ENCODE peak calls at places on chromosomes 11 and 22, in ten cellular contexts. L is stimulated activated CD8-positive, alpha-beta memory T cell treated with anti-CD3 and anti-CD28 coated beads, Interleukin-4, amount 100 ng/mL, for 4 hours; O is SHP77 treated with DMSO at 0.1 percent for 48 hours; K is globus pallidus; H is NCI-H1092; Q is AG04449; G is HCEC 1CT; U is activated CD4-positive, alpha-beta T cell treated with anti-CD3 and anti-CD28 coated beads, Interleukin-2, amount 50 U/mL, for 1 hour; D is nucleus accumbens; N is activated CD8-positive, alpha-beta T cell treated with anti-CD3 and anti-CD28 coated beads for 36 hours. C is an unnamed sample.

GRCh38 chr22:23693979-23694680 is 3.3 kb downstream of the RGL4 start:
- DNase-seq in L (no peak), O (no peak), K (no peak), H (no peak), Q (no peak), G (no peak), U (no peak), D (no peak), N (no peak), C (no peak)

GRCh38 chr11:84249344-84250135 is 963.4 kb upstream of the CCDC90B start:
- DNase-seq in L (no peak), O (no peak), K (no peak), H (no peak), Q (no peak), G (no peak), U (no peak), D (no peak), N (no peak), C (no peak)

GRCh38 chr11:99535819-99536218 is 515.1 kb downstream of the CNTN5 start:
- DNase-seq in L (no peak), O (no peak), K (no peak), H (no peak), Q (no peak), G (no peak), U (no peak), D (no peak), N (no peak), C (no peak)

GRCh38 chr11:10305262-10305963 is 540 bp downstream of the ADM start:
- DNase-seq in L (no peak), O (no peak), K (no peak), H (no peak), Q (no peak), G (no peak), U (no peak), D (no peak), N (peak; percentile 40), C (peak; percentile 38)

GRCh38 chr22:27730649-27731433 is 70.7 kb downstream of the MN1 start:
- DNase-seq in L (no peak), O (no peak), K (no peak), H (no peak), Q (no peak), G (no peak), U (no peak), D (no peak), N (no peak), C (no peak)

GRCh38 chr11:35511666-35512065 is 13.8 kb downstream of the PAMR1 start:
- DNase-seq in L (no peak), O (no peak), K (no peak), H (no peak), Q (no peak), G (peak; percentile 79), U (no peak), D (no peak), N (no peak), C (no peak)

GRCh38 chr11:120784566-120785251 is 239.2 kb upstream of the TBCEL start:
- DNase-seq in L (no peak), O (no peak), K (no peak), H (no peak), Q (no peak), G (no peak), U (no peak), D (no peak), N (no peak), C (no peak)

GRCh38 chr11:44778200-44779100 is 51.7 kb downstream of the TSPAN18 start:
- DNase-seq in L (no peak), O (no peak), K (no peak), H (no peak), Q (no peak), G (no peak), U (no peak), D (no peak), N (no peak), C (no peak)

GRCh38 chr11:43567396-43567975 is 113.1 kb upstream of the HSD17B12 start:
- DNase-seq in L (no peak), O (peak; percentile 28), K (no peak), H (peak; percentile 29), Q (no peak), G (peak; percentile 56), U (no peak), D (no peak), N (no peak), C (peak; percentile 50)

GRCh38 chr22:35202376-35202775 is 54.9 kb upstream of the HMGXB4 start:
- DNase-seq in L (no peak), O (no peak), K (no peak), H (no peak), Q (no peak), G (peak; percentile 30), U (no peak), D (no peak), N (no peak), C (no peak)

GRCh38 chr11:34091825-34092224 is 13.6 kb upstream of the NAT10 start:
- DNase-seq in L (no peak), O (no peak), K (no peak), H (no peak), Q (no peak), G (no peak), U (no peak), D (no peak), N (no peak), C (no peak)

GRCh38 chr11:105763594-105763993 is 153.7 kb downstream of the GRIA4 start:
- DNase-seq in L (no peak), O (no peak), K (no peak), H (no peak), Q (no peak), G (no peak), U (no peak), D (no peak), N (no peak), C (no peak)

GRCh38 chr11:75249704-75250103 is 9.1 kb downstream of the TPBGL start:
- DNase-seq in L (no peak), O (no peak), K (no peak), H (no peak), Q (no peak), G (no peak), U (no peak), D (no peak), N (no peak), C (no peak)

GRCh38 chr11:4991066-4991465 is 3.6 kb upstream of the OR51L1 start:
- DNase-seq in L (no peak), O (no peak), K (no peak), H (no peak), Q (no peak), G (peak; percentile 7), U (no peak), D (no peak), N (no peak), C (no peak)

GRCh38 chr11:61949169-61950034 is 749 bp upstream of the BEST1 start:
- DNase-seq in L (no peak), O (peak; percentile 70), K (peak; percentile 99), H (peak; percentile 77), Q (peak; percentile 89), G (peak; percentile 79), U (no peak), D (peak; percentile 87), N (peak; percentile 68), C (peak; percentile 84)

GRCh38 chr11:46555269-46556054 is 38.4 kb downstream of the AMBRA1 start:
- DNase-seq in L (no peak), O (no peak), K (no peak), H (no peak), Q (no peak), G (peak; percentile 43), U (no peak), D (no peak), N (peak; percentile 17), C (no peak)

GRCh38 chr22:32217465-32217864 is 12.6 kb upstream of the RFPL2 start:
- DNase-seq in L (no peak), O (no peak), K (no peak), H (no peak), Q (no peak), G (no peak), U (no peak), D (no peak), N (no peak), C (no peak)

GRCh38 chr11:8069771-8070170 is 11.2 kb upstream of the TUB start:
- DNase-seq in L (no peak), O (no peak), K (no peak), H (no peak), Q (no peak), G (no peak), U (no peak), D (no peak), N (no peak), C (no peak)

GRCh38 chr11:61337706-61338268 is 4.8 kb downstream of the TKFC start:
- DNase-seq in L (no peak), O (no peak), K (no peak), H (no peak), Q (no peak), G (no peak), U (no peak), D (no peak), N (no peak), C (no peak)

GRCh38 chr22:45608763-45609180 is 62.9 kb upstream of the ATXN10 start:
- DNase-seq in L (no peak), O (no peak), K (no peak), H (no peak), Q (peak; percentile 79), G (peak; percentile 87), U (no peak), D (no peak), N (peak; percentile 45), C (no peak)

GRCh38 chr11:16001899-16002426 is 354.4 kb downstream of the SOX6 start:
- DNase-seq in L (no peak), O (peak; percentile 65), K (no peak), H (peak; percentile 17), Q (peak; percentile 76), G (peak; percentile 92), U (no peak), D (no peak), N (no peak), C (no peak)

GRCh38 chr11:106770489-106771100 is 247.7 kb downstream of the GUCY1A2 start:
- DNase-seq in L (no peak), O (no peak), K (no peak), H (no peak), Q (no peak), G (peak; percentile 26), U (no peak), D (no peak), N (no peak), C (no peak)

GRCh38 chr22:37187891-37188761 is at the start of gene C1QTNF6:
- DNase-seq in L (no peak), O (peak; percentile 5), K (no peak), H (no peak), Q (no peak), G (peak; percentile 30), U (no peak), D (no peak), N (peak; percentile 37), C (no peak)

GRCh38 chr22:48563118-48563965 is 1264.3 kb downstream of the BRD1 start:
- DNase-seq in L (no peak), O (no peak), K (no peak), H (no peak), Q (no peak), G (no peak), U (no peak), D (no peak), N (no peak), C (no peak)

GRCh38 chr22:31081963-31082605 is 966 bp downstream of the SMTN start:
- DNase-seq in L (no peak), O (no peak), K (no peak), H (no peak), Q (no peak), G (peak; percentile 83), U (no peak), D (no peak), N (peak; percentile 49), C (no peak)

GRCh38 chr11:27497284-27497866 is 9.2 kb downstream of the LIN7C start:
- DNase-seq in L (no peak), O (no peak), K (peak; percentile 27), H (no peak), Q (no peak), G (peak; percentile 45), U (no peak), D (no peak), N (no peak), C (no peak)

GRCh38 chr22:39332441-39333064 is 13.1 kb upstream of the RPL3 start:
- DNase-seq in L (no peak), O (no peak), K (peak; percentile 55), H (no peak), Q (no peak), G (no peak), U (no peak), D (no peak), N (no peak), C (no peak)

GRCh38 chr11:34068098-34068497 is 16.6 kb downstream of the CAPRIN1 start:
- DNase-seq in L (no peak), O (no peak), K (no peak), H (no peak), Q (no peak), G (peak; percentile 41), U (no peak), D (no peak), N (no peak), C (no peak)

C was measured in frontal cortex.